ENCODE peak calls at places on chromosomes 16 and 17, in ten cellular contexts. N, A, K, T, J, W, D, G, X and R are unnamed samples.

GRCh38 chr17:43661699-43662431 is at the start of gene MEOX1:
- ATAC-seq in N (no peak), A (peak), K (peak), T (peak), J (no peak), W (peak), D (no peak), G (peak), X (no peak), R (peak)

GRCh38 chr17:34285304-34285792 is at the start of gene CCL11:
- ATAC-seq in N (no peak), A (no peak), K (no peak), T (no peak), J (peak), W (no peak), D (no peak), G (no peak), X (no peak), R (no peak)

GRCh38 chr16:81543571-81543970 is 99.0 kb downstream of the CMIP start:
- ATAC-seq in N (no peak), A (no peak), K (no peak), T (no peak), J (no peak), W (no peak), D (no peak), G (peak), X (no peak), R (no peak)

GRCh38 chr17:75950850-75951554 is 10.2 kb upstream of the FBF1 start:
- ATAC-seq in N (peak), A (no peak), K (no peak), T (peak), J (no peak), W (peak), D (no peak), G (no peak), X (no peak), R (no peak)

GRCh38 chr17:1555618-1556471 is 6.7 kb downstream of the PITPNA start:
- ATAC-seq in N (no peak), A (no peak), K (no peak), T (no peak), J (no peak), W (no peak), D (no peak), G (no peak), X (no peak), R (no peak)

GRCh38 chr17:80738406-80738805 is 193.8 kb downstream of the RPTOR start:
- ATAC-seq in N (no peak), A (no peak), K (no peak), T (no peak), J (no peak), W (no peak), D (no peak), G (no peak), X (peak), R (no peak)

GRCh38 chr17:39939588-39940419 is 12.3 kb downstream of the LRRC3C start:
- ATAC-seq in N (peak), A (peak), K (peak), T (peak), J (peak), W (peak), D (no peak), G (no peak), X (no peak), R (peak)

GRCh38 chr17:82283208-82283749 is 9.8 kb upstream of the CSNK1D start:
- ATAC-seq in N (peak), A (peak), K (peak), T (peak), J (no peak), W (peak), D (no peak), G (peak), X (peak), R (peak)

GRCh38 chr16:66572356-66572755 is 6.1 kb downstream of the CMTM1 start:
- ATAC-seq in N (no peak), A (no peak), K (peak), T (peak), J (no peak), W (no peak), D (no peak), G (no peak), X (no peak), R (peak)

GRCh38 chr17:28871056-28871579 is 16.3 kb downstream of the ERAL1 start:
- ATAC-seq in N (peak), A (peak), K (peak), T (peak), J (no peak), W (peak), D (no peak), G (peak), X (peak), R (peak)

GRCh38 chr17:1460233-1460632 is 4.2 kb upstream of the CRK start:
- ATAC-seq in N (no peak), A (no peak), K (no peak), T (no peak), J (peak), W (no peak), D (peak), G (peak), X (no peak), R (no peak)

GRCh38 chr17:61279476-61280145 is 120.0 kb upstream of the TBX2 start:
- ATAC-seq in N (no peak), A (no peak), K (peak), T (peak), J (no peak), W (peak), D (no peak), G (peak), X (no peak), R (peak)

GRCh38 chr16:7377231-7377630 is 44.6 kb downstream of the RBFOX1 start:
- ATAC-seq in N (no peak), A (no peak), K (no peak), T (no peak), J (no peak), W (no peak), D (no peak), G (no peak), X (no peak), R (no peak)